ENCODE peak calls at places on chromosomes 11 and 22, in five cellular contexts. Z, R, Q, G and E are unnamed samples.
A peak's percentile ranks its signal among the peaks of the same experiment; 100 is the strongest.

GRCh38 chr22:37165066-37165465 is 15.3 kb upstream of the IL2RB start:
- DNase-seq in Z (no peak), R (no peak), Q (no peak), G (no peak), E (no peak)

GRCh38 chr11:16891170-16891569 is 123.0 kb downstream of the PLEKHA7 start:
- DNase-seq in Z (no peak), R (no peak), Q (no peak), G (no peak), E (no peak)

GRCh38 chr22:44497218-44497903 is 672 bp downstream of the RTL6 start:
- DNase-seq in Z (no peak), R (no peak), Q (no peak), G (peak; percentile 64), E (peak; percentile 39)

GRCh38 chr11:76663912-76664440 is 6.6 kb downstream of the LRRC32 start:
- DNase-seq in Z (no peak), R (no peak), Q (peak; percentile 5), G (peak; percentile 14), E (no peak)

GRCh38 chr22:40484906-40485660 is 114.7 kb downstream of the SGSM3 start:
- DNase-seq in Z (no peak), R (no peak), Q (no peak), G (no peak), E (no peak)

GRCh38 chr11:125211191-125211953 is 46.8 kb downstream of the PKNOX2 start:
- DNase-seq in Z (no peak), R (no peak), Q (no peak), G (no peak), E (no peak)

GRCh38 chr11:86360775-86361395 is 13.8 kb upstream of the CCDC81 start:
- DNase-seq in Z (peak; percentile 6), R (no peak), Q (no peak), G (no peak), E (no peak)

GRCh38 chr22:27223317-27224177 is 566.2 kb downstream of the MIAT start:
- DNase-seq in Z (no peak), R (no peak), Q (no peak), G (no peak), E (no peak)

GRCh38 chr11:8202428-8203160 is 33.8 kb upstream of the RIC3 start:
- DNase-seq in Z (no peak), R (no peak), Q (no peak), G (no peak), E (no peak)

GRCh38 chr22:40156001-40156516 is 21.7 kb upstream of the TNRC6B start:
- DNase-seq in Z (peak; percentile 93), R (no peak), Q (no peak), G (no peak), E (no peak)

GRCh38 chr22:50129121-50129734 is 39.4 kb downstream of the MOV10L1 start:
- DNase-seq in Z (no peak), R (no peak), Q (no peak), G (no peak), E (no peak)

GRCh38 chr11:11884774-11885481 is 43.2 kb downstream of the USP47 start:
- DNase-seq in Z (no peak), R (peak; percentile 44), Q (no peak), G (no peak), E (no peak)

GRCh38 chr22:45073064-45073463 is 63.3 kb upstream of the PHF21B start:
- DNase-seq in Z (no peak), R (no peak), Q (no peak), G (peak; percentile 58), E (no peak)

GRCh38 chr11:107844041-107844440 is 14.5 kb downstream of the SLC35F2 start:
- DNase-seq in Z (no peak), R (no peak), Q (no peak), G (no peak), E (no peak)

GRCh38 chr11:32870676-32871075 is 21.9 kb upstream of the QSER1 start:
- DNase-seq in Z (no peak), R (no peak), Q (no peak), G (peak; percentile 48), E (peak; percentile 7)

GRCh38 chr11:119676461-119677020 is 52.5 kb downstream of the NECTIN1 start:
- DNase-seq in Z (no peak), R (no peak), Q (no peak), G (no peak), E (no peak)

GRCh38 chr11:129643031-129643721 is 172.5 kb upstream of the TMEM45B start:
- DNase-seq in Z (no peak), R (no peak), Q (no peak), G (no peak), E (no peak)

GRCh38 chr11:75878968-75879367 is 64.0 kb downstream of the UVRAG start:
- DNase-seq in Z (no peak), R (no peak), Q (no peak), G (no peak), E (no peak)

GRCh38 chr11:89660234-89660633 is 49.9 kb upstream of the TRIM77 start:
- DNase-seq in Z (peak; percentile 7), R (no peak), Q (no peak), G (no peak), E (no peak)

GRCh38 chr22:36731916-36732315 is 28.4 kb upstream of the CACNG2 start:
- DNase-seq in Z (no peak), R (no peak), Q (no peak), G (no peak), E (no peak)

GRCh38 chr11:113553235-113553634 is 78.0 kb upstream of the DRD2 start:
- DNase-seq in Z (no peak), R (no peak), Q (no peak), G (no peak), E (no peak)

GRCh38 chr11:79040348-79040747 is 400.5 kb downstream of the TENM4 start:
- DNase-seq in Z (no peak), R (no peak), Q (no peak), G (no peak), E (no peak)

GRCh38 chr11:68081691-68082090 is 39.5 kb downstream of the CHKA start:
- DNase-seq in Z (no peak), R (no peak), Q (no peak), G (no peak), E (no peak)

GRCh38 chr11:106585061-106585460 is 433.2 kb downstream of the GUCY1A2 start:
- DNase-seq in Z (peak; percentile 20), R (no peak), Q (no peak), G (peak; percentile 1), E (no peak)

GRCh38 chr22:42676059-42676607 is 26.9 kb upstream of the CYB5R3 start:
- DNase-seq in Z (no peak), R (no peak), Q (no peak), G (no peak), E (no peak)

GRCh38 chr22:46537946-46538815 is 761 bp upstream of the CELSR1 start:
- DNase-seq in Z (no peak), R (no peak), Q (no peak), G (peak; percentile 69), E (no peak)

GRCh38 chr11:26953770-26954392 is 40.0 kb upstream of the FIBIN start:
- DNase-seq in Z (no peak), R (no peak), Q (no peak), G (peak; percentile 27), E (no peak)

GRCh38 chr11:32438883-32439487 is 3.6 kb upstream of the WT1 start:
- DNase-seq in Z (no peak), R (no peak), Q (no peak), G (peak; percentile 42), E (no peak)

GRCh38 chr11:120235024-120235628 is 4.8 kb upstream of the POU2F3 start:
- DNase-seq in Z (peak; percentile 66), R (no peak), Q (peak; percentile 66), G (peak; percentile 78), E (peak; percentile 66)

GRCh38 chr11:28566643-28567042 is 458.5 kb downstream of the METTL15 start:
- DNase-seq in Z (no peak), R (no peak), Q (no peak), G (peak; percentile 1), E (no peak)

GRCh38 chr11:44377121-44377520 is 67.2 kb upstream of the ALX4 start:
- DNase-seq in Z (no peak), R (no peak), Q (no peak), G (no peak), E (no peak)

GRCh38 chr11:10657308-10658271 is 36.0 kb downstream of the IRAG1 start:
- DNase-seq in Z (no peak), R (peak; percentile 57), Q (no peak), G (no peak), E (no peak)

GRCh38 chr11:79039122-79039521 is 401.7 kb downstream of the TENM4 start:
- DNase-seq in Z (no peak), R (no peak), Q (no peak), G (no peak), E (no peak)

GRCh38 chr11:69552951-69553350 is 71.5 kb downstream of the LINC01488 start:
- DNase-seq in Z (no peak), R (no peak), Q (no peak), G (no peak), E (no peak)
- TF ChIP-seq TAF1 in Z (no peak), R (no peak), Q (no peak), G (no peak), E (no peak)

DNA sequence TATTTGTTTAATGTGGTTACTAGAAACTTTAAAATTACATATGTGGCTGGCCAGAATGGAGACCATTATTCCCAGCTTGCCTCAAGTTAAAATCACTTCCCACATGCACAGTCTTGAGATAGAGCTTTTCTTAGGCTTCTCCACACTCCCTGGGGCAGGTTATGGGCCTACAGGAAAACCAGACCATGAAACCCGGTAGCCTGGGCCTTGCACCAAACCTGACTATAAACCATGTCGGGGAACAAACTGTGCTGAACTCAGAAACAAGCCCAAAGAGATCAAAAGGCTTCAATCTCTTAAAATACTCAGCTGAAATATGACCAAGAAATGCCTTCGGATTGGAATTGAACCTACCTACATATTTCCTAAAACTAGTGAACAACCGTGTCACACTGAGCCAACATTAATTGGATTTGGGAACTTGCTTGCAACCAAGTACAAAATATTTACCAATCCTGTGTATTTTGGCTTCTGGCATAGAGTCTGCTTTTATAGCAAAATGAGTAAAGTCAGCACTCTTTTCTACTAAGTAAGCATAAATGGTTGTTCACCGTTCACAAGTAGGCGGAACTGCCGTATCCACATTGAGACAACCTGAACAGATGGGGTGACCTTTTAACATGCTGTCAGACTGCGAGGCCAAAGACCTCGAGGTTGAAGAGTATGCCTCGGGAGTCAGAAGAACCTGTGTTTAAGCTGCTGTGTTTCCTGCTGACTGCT is 199.5 kb downstream of the FAM76B start:
- DNase-seq in Z (no peak), R (no peak), Q (no peak), G (no peak), E (no peak)
- TF ChIP-seq POLR2AphosphoS5 in Z (no peak), R (no peak), Q (no peak), G (no peak), E (no peak)

GRCh38 chr22:39090426-39091064 is 6.5 kb upstream of the APOBEC3H start:
- DNase-seq in Z (no peak), R (no peak), Q (no peak), G (no peak), E (no peak)
- TF ChIP-seq TAF1 in Z (no peak), R (no peak), Q (no peak), G (no peak), E (no peak)

GRCh38 chr11:63622318-63622717 is 8.1 kb upstream of the PLAAT3 start:
- DNase-seq in Z (peak; percentile 33), R (no peak), Q (no peak), G (no peak), E (no peak)

GRCh38 chr11:63629426-63629825 is 15.2 kb upstream of the PLAAT3 start:
- DNase-seq in Z (no peak), R (no peak), Q (no peak), G (no peak), E (no peak)

GRCh38 chr11:63620928-63621539 is 6.8 kb upstream of the PLAAT3 start:
- DNase-seq in Z (no peak), R (no peak), Q (no peak), G (no peak), E (no peak)

GRCh38 chr11:63619967-63620366 is 5.7 kb upstream of the PLAAT3 start:
- DNase-seq in Z (no peak), R (no peak), Q (no peak), G (no peak), E (no peak)

GRCh38 chr11:63623513-63624140 is 9.4 kb upstream of the PLAAT3 start:
- DNase-seq in Z (no peak), R (no peak), Q (no peak), G (no peak), E (no peak)
- TF ChIP-seq POLR2AphosphoS5 in Z (no peak), R (no peak), Q (no peak), G (peak; percentile 2), E (no peak)